ENCODE peak calls at places on chromosomes 2 and 18, in five cellular contexts. Y is T-helper 17 cell, A is adrenal gland, Q is kidney glomerular epithelial cell, H is AG09309. D is an unnamed sample.
A peak's percentile ranks its signal among the peaks of the same experiment; 100 is the strongest.

GRCh38 chr2:39919511-39920317 is 140.7 kb upstream of the THUMPD2 start:
- DNase-seq in Y (no peak), A (no peak), Q (no peak), H (no peak), D (no peak)

GRCh38 chr2:23243258-23243657 is 141.7 kb upstream of the KLHL29 start:
- DNase-seq in Y (no peak), A (no peak), Q (no peak), H (no peak), D (no peak)

GRCh38 chr2:126467367-126468054 is 188.4 kb upstream of the GYPC start:
- DNase-seq in Y (no peak), A (no peak), Q (no peak), H (no peak), D (no peak)

GRCh38 chr2:1937066-1937465 is 192.8 kb upstream of the PXDN start:
- DNase-seq in Y (no peak), A (no peak), Q (no peak), H (no peak), D (no peak)

GRCh38 chr2:73885406-73885805 is 7.4 kb upstream of the ACTG2 start:
- DNase-seq in Y (no peak), A (no peak), Q (no peak), H (no peak), D (no peak)

GRCh38 chr2:63488118-63488713 is 100.1 kb downstream of the WDPCP start:
- DNase-seq in Y (no peak), A (peak; percentile 42), Q (peak; percentile 12), H (no peak), D (peak; percentile 7)

GRCh38 chr2:10549196-10549595 is 101.1 kb upstream of the ODC1 start:
- DNase-seq in Y (no peak), A (no peak), Q (no peak), H (no peak), D (no peak)

GRCh38 chr18:48569139-48569914 is 30.5 kb downstream of the CTIF start:
- DNase-seq in Y (no peak), A (no peak), Q (no peak), H (no peak), D (no peak)

GRCh38 chr2:143205106-143205764 is 76.0 kb downstream of the ARHGAP15 start:
- DNase-seq in Y (no peak), A (no peak), Q (peak; percentile 6), H (no peak), D (no peak)

GRCh38 chr2:234292205-234292954 is 204.5 kb downstream of the ARL4C start:
- DNase-seq in Y (peak; percentile 50), A (no peak), Q (no peak), H (no peak), D (no peak)

GRCh38 chr2:217934321-217935131 is 68.3 kb downstream of the TNS1 start:
- DNase-seq in Y (no peak), A (peak; percentile 82), Q (peak; percentile 100), H (peak; percentile 79), D (no peak)

GRCh38 chr2:211930331-211930730 is 608.3 kb downstream of the ERBB4 start:
- DNase-seq in Y (no peak), A (no peak), Q (no peak), H (no peak), D (peak; percentile 31)

GRCh38 chr2:82278409-82278808 is 1973.9 kb upstream of the LRRTM1 start:
- DNase-seq in Y (no peak), A (no peak), Q (no peak), H (no peak), D (no peak)

GRCh38 chr2:233349005-233349998 is 5.0 kb upstream of the DGKD start:
- DNase-seq in Y (no peak), A (no peak), Q (no peak), H (no peak), D (peak; percentile 87)

GRCh38 chr2:142131016-142131714 is at the start of gene LRP1B:
- DNase-seq in Y (no peak), A (peak; percentile 29), Q (no peak), H (no peak), D (peak; percentile 17)

GRCh38 chr2:107669335-107669734 is 157.4 kb upstream of the RGPD4 start:
- DNase-seq in Y (no peak), A (no peak), Q (no peak), H (no peak), D (peak; percentile 7)

GRCh38 chr2:12770569-12770968 is 53.8 kb downstream of the TRIB2 start:
- DNase-seq in Y (no peak), A (no peak), Q (no peak), H (no peak), D (no peak)

GRCh38 chr2:127154985-127155650 is 48.2 kb upstream of the BIN1 start:
- DNase-seq in Y (no peak), A (peak; percentile 28), Q (no peak), H (peak; percentile 66), D (no peak)

GRCh38 chr2:20620271-20620681 is 30.6 kb downstream of the HS1BP3 start:
- DNase-seq in Y (no peak), A (no peak), Q (no peak), H (no peak), D (no peak)

GRCh38 chr2:44188696-44189095 is 20.0 kb downstream of the PPM1B start:
- DNase-seq in Y (no peak), A (no peak), Q (no peak), H (no peak), D (no peak)

GRCh38 chr2:120953066-120953760 is 217.5 kb downstream of the GLI2 start:
- DNase-seq in Y (no peak), A (no peak), Q (no peak), H (no peak), D (no peak)

GRCh38 chr2:234771985-234772774 is 179.6 kb upstream of the SH3BP4 start:
- DNase-seq in Y (no peak), A (no peak), Q (no peak), H (no peak), D (no peak)

GRCh38 chr2:238725298-238725697 is 122.6 kb upstream of the TWIST2 start:
- DNase-seq in Y (no peak), A (peak; percentile 5), Q (no peak), H (no peak), D (no peak)

GRCh38 chr2:96393989-96394761 is 58.6 kb downstream of the NCAPH start:
- DNase-seq in Y (no peak), A (no peak), Q (no peak), H (no peak), D (no peak)

GRCh38 chr18:41526046-41526445 is 429.0 kb upstream of the PIK3C3 start:
- DNase-seq in Y (no peak), A (no peak), Q (no peak), H (no peak), D (no peak)

GRCh38 chr2:41621578-41621977 is 426.2 kb upstream of the PKDCC start:
- DNase-seq in Y (no peak), A (no peak), Q (no peak), H (no peak), D (no peak)

GRCh38 chr2:50126845-50127244 is 905.1 kb downstream of the NRXN1 start:
- DNase-seq in Y (no peak), A (no peak), Q (no peak), H (no peak), D (peak; percentile 47)